ENCODE peak calls at places on chromosomes 1 and 21, in six cellular contexts. N is BE2C, R is DND-41, Z is lung, J is left lung, D is HL-60. U is an unnamed sample.

GRCh38 chr1:12166834-12167492 is at the start of gene TNFRSF1B:
- DNase-seq in N (peak), R (peak), Z (peak), J (peak), D (no peak), U (peak)

GRCh38 chr1:7298145-7298544 is 473.0 kb upstream of the VAMP3 start:
- DNase-seq in N (no peak), R (no peak), Z (peak), J (no peak), D (no peak), U (no peak)

GRCh38 chr1:149917590-149918144 is at the start of gene SV2A:
- DNase-seq in N (peak), R (peak), Z (no peak), J (no peak), D (no peak), U (no peak)

GRCh38 chr21:18970941-18971340 is 567.4 kb upstream of the TMPRSS15 start:
- DNase-seq in N (no peak), R (no peak), Z (no peak), J (no peak), D (no peak), U (no peak)

GRCh38 chr1:220927442-220927841 is 48.2 kb downstream of the HLX start:
- DNase-seq in N (no peak), R (no peak), Z (no peak), J (no peak), D (no peak), U (no peak)

GRCh38 chr1:184959626-184960025 is 14.7 kb downstream of the NIBAN1 start:
- DNase-seq in N (no peak), R (no peak), Z (no peak), J (no peak), D (no peak), U (no peak)

GRCh38 chr1:109876617-109877319 is 33.9 kb upstream of the CSF1 start:
- DNase-seq in N (no peak), R (no peak), Z (no peak), J (no peak), D (no peak), U (no peak)

GRCh38 chr1:226890331-226891108 is 20.1 kb downstream of the PSEN2 start:
- DNase-seq in N (no peak), R (no peak), Z (no peak), J (no peak), D (no peak), U (no peak)

GRCh38 chr1:98051065-98051675 is 130.3 kb upstream of the DPYD start:
- DNase-seq in N (peak), R (peak), Z (peak), J (no peak), D (peak), U (peak)

GRCh38 chr1:49200738-49201137 is 424.0 kb upstream of the BEND5 start:
- DNase-seq in N (no peak), R (no peak), Z (no peak), J (no peak), D (no peak), U (no peak)

GRCh38 chr1:41662061-41662655 is 177.7 kb upstream of the EDN2 start:
- DNase-seq in N (peak), R (peak), Z (peak), J (peak), D (no peak), U (peak)

GRCh38 chr1:245986404-245987221 is 520.5 kb downstream of the SMYD3 start:
- DNase-seq in N (no peak), R (no peak), Z (no peak), J (no peak), D (no peak), U (no peak)

GRCh38 chr21:44870748-44871495 is 2.6 kb downstream of the PTTG1IP start:
- DNase-seq in N (no peak), R (no peak), Z (no peak), J (no peak), D (no peak), U (no peak)

GRCh38 chr1:166159656-166160055 is 7.1 kb downstream of the FAM78B start:
- DNase-seq in N (no peak), R (no peak), Z (no peak), J (no peak), D (no peak), U (no peak)

GRCh38 chr1:234932506-234932905 is 196.1 kb downstream of the TOMM20 start:
- DNase-seq in N (no peak), R (no peak), Z (no peak), J (no peak), D (no peak), U (no peak)

GRCh38 chr1:157652859-157653493 is 47.6 kb downstream of the FCRL3 start:
- DNase-seq in N (no peak), R (peak), Z (no peak), J (no peak), D (peak), U (peak)

GRCh38 chr1:7101187-7101586 is 315.9 kb downstream of the CAMTA1 start:
- DNase-seq in N (no peak), R (no peak), Z (no peak), J (no peak), D (no peak), U (no peak)

GRCh38 chr1:58768971-58769808 is 14.7 kb downstream of the JUN start:
- DNase-seq in N (peak), R (peak), Z (peak), J (peak), D (no peak), U (peak)

GRCh38 chr1:211237579-211237978 is 21.6 kb upstream of the RCOR3 start:
- DNase-seq in N (no peak), R (no peak), Z (no peak), J (no peak), D (no peak), U (no peak)

GRCh38 chr21:40622531-40622930 is 224.4 kb downstream of the DSCAM start:
- DNase-seq in N (no peak), R (no peak), Z (no peak), J (no peak), D (no peak), U (no peak)

GRCh38 chr1:160115545-160116276 is at the start of gene ATP1A2:
- DNase-seq in N (no peak), R (no peak), Z (no peak), J (no peak), D (no peak), U (no peak)

GRCh38 chr21:32412998-32413504 is 545 bp downstream of the EVA1C start:
- DNase-seq in N (no peak), R (no peak), Z (peak), J (peak), D (no peak), U (no peak)

GRCh38 chr1:201026746-201027145 is 3.2 kb upstream of the KIF21B start:
- DNase-seq in N (no peak), R (no peak), Z (no peak), J (no peak), D (no peak), U (no peak)
- H3K4me3 ChIP-seq in N (no peak), R (no peak), Z (no peak), J (no peak), D (no peak), U (no peak)

DNA sequence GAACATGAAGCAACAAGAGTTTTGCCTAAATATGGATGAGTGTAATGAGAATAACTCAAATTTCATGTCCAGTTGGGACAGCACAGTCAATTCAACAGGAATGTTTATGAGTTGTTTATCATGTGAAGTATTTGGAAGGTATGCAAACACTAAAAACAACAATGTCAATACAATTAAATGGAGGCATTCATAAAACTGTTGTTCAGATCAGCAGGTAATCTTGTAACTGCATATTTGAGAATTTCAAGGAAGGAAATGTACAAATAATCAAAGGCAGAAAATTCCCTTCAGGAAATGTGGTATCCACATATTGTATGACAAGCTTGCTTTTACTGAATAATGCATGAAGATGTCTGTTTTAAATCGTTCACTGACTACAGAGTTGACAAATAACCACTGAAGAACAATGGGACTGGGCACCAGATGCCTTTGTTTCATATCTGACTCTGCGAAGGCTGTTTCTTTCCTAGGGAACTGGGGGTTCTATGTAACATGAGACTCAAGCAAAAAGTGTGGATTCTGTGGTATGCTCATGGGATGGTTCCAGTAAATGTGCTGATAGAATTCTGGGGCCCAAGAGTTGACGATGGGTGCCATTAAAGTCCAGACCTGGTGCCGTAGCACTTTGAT is 198.2 kb downstream of the LTN1 start:
- DNase-seq in N (no peak), R (no peak), Z (no peak), J (no peak), D (no peak), U (no peak)
- TF ChIP-seq CTCF in N (no peak), R (no peak), Z (no peak), J (no peak), D (no peak), U (no peak)

DNA sequence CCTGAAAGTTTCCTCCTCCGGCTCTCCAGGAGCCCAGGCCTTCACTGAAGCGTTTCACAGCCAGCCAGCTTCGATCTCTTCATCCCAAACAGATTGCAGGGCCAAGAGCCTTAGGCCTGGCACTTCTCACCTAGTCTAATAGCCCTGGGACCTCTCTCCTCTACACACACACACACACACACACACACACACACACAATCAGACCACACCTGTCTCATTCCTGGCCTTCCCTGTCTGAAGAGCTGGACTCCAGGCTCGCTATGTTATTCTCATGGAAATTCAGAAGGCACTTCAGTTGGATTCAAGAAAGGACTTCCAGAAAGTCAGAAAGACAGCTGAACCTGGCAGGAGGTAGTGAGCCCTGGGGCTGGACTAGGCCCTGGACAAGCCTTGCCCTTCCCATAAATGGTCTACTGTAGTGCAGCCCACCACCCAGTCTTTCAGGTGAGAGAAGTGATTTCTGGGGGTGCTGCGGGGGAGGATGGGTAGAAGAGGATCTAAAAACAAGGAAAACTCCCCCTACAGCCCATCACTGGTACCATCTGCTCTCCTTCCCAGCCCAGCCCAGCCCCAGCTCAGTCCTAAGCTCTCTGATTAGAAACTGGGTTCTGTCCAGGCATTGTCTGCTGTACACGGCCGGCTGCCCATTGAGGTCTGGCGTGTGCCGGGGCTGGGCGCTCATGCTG is 2.7 kb downstream of the KIF21B start:
- DNase-seq in N (no peak), R (peak), Z (no peak), J (no peak), D (no peak), U (peak)
- H3K4me3 ChIP-seq in N (no peak), R (peak), Z (no peak), J (no peak), D (peak), U (peak)

DNA sequence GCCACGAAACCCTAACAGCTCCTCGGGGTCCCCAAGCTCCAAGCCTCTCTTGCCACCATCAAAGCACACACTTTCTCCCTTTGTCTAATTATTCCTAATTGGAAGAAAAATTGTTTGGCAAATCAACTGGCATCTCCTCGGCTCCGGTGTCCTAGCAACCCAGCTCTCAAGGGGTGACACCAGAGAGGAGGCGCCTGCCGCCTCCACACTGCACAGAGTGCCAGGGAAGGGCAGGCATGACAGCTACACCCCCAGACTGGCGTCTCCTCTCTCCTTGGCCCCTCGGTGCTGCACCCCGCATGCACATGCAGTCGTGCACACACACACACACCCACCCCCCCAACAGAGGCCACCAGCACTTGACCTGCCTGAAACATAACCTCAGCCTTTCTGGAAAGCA is 18.1 kb upstream of the GJB5 start:
- DNase-seq in N (no peak), R (no peak), Z (no peak), J (no peak), D (no peak), U (no peak)
- TF ChIP-seq CTCF in N (no peak), R (no peak), Z (no peak), J (no peak), D (no peak), U (no peak)

GRCh38 chr1:114702699-114703098 is 7.4 kb upstream of the AMPD1 start:
- DNase-seq in N (no peak), R (no peak), Z (no peak), J (no peak), D (no peak), U (peak)
- H3K4me3 ChIP-seq in N (no peak), R (no peak), Z (no peak), J (no peak), D (no peak), U (no peak)

DNA sequence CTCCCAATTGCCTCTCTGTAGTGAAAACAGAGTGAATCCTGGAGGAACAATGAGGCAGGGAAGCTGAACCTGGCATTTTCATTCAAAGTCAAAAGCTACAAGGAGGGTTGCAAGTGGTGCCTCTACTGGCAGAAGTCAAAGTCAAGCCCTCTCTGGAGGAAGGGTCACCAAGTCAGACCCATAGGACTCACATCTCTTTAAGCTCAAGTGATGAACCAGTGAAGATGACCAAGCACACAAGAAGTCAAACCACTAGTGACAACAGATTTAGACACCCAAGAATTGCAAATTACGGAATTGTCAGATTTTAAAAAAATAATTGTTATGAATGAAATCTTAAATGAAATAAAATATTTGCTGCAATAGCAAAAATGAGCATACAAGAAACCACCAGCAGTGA is 81.1 kb upstream of the ATP1B1 start:
- DNase-seq in N (no peak), R (no peak), Z (no peak), J (no peak), D (no peak), U (no peak)
- TF ChIP-seq CTCF in N (no peak), R (no peak), Z (no peak), J (no peak), D (no peak), U (no peak)

GRCh38 chr1:153636312-153636711 is 2.4 kb downstream of the CHTOP start:
- DNase-seq in N (no peak), R (no peak), Z (no peak), J (no peak), D (no peak), U (no peak)
- H3K4me3 ChIP-seq in N (no peak), R (peak), Z (no peak), J (no peak), D (no peak), U (no peak)

DNA sequence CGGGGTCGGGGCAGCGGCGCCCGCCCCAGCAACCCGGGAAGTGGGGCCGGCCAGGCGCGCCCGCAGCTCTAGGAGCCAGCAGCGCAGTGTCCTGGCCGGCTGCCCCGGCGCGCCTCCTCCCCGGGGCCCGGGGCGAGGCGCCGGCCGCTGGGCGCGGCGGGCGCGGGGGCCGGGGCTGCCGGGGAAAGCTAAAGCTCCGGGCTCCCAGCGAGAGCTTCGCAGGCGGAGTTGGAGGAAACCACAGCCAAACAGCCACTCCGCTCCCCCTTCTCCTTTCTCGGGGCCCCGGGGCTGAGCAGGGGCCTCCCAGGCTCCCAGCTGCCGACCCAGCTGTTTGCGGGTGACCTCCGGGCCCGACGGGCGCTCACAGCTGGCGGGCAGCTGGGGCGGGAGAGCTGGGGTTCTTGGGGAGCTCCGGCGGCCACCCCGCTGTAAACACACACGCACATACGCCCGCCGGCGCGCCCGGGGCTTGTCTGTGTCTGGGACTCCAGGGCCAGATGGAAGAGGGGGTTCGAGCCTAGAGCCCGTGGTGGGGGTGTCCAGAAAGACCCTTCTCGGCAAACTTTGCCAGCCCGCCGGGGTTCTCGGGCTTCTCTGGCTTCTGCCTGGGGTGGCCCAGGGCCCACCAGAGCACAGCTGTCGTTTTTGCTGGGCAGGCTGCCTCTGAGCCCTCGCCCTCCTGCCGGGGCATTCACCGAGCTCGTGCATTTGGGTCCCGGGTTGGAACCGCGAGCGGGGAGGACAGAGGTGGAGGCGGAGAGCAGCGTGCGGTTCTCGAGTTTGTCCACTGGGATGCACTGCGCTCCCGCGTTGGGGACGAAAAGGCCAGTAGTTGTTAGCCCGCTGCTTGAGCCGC is 1.5 kb downstream of the AJAP1 start:
- DNase-seq in N (peak), R (peak), Z (no peak), J (no peak), D (peak), U (peak)
- TF ChIP-seq CTCF in N (peak), R (peak), Z (no peak), J (peak), D (peak), U (peak)

GRCh38 chr21:37093977-37094376 is 20.9 kb downstream of the TTC3 start:
- DNase-seq in N (no peak), R (no peak), Z (no peak), J (no peak), D (no peak), U (no peak)

GRCh38 chr21:37085726-37086125 is 12.7 kb downstream of the TTC3 start:
- DNase-seq in N (no peak), R (no peak), Z (no peak), J (no peak), D (no peak), U (no peak)

GRCh38 chr21:37082856-37083611 is 10.0 kb downstream of the TTC3 start:
- DNase-seq in N (no peak), R (no peak), Z (no peak), J (no peak), D (no peak), U (no peak)

GRCh38 chr21:37087188-37087587 is 14.1 kb downstream of the TTC3 start:
- DNase-seq in N (peak), R (no peak), Z (no peak), J (no peak), D (no peak), U (no peak)

DNA sequence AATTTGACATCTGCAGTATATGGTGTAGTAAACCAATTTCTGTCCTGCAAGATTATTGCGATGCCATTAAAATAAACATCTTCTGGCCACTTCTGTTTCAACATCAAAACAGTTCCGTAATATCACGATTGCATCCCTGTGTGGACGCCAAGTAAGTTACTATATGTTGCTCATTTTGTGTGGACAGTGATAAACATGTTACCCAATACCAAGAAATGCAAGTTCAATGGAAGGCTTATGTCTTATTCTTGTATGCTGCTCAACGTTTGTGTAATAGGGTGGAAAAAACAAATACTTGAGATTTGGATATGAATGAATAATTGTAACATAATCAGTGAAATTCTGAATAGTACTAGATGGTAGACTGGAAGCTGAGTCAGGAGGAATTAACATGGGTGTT is 15.1 kb downstream of the TTC3 start:
- DNase-seq in N (no peak), R (no peak), Z (no peak), J (no peak), D (peak), U (no peak)
- H3K4me3 ChIP-seq in N (no peak), R (no peak), Z (no peak), J (no peak), D (no peak), U (no peak)